ENCODE peak calls at places on chromosomes 1 and 21, in six cellular contexts. I is midbrain, H is iris pigment epithelial cell, N is heart left ventricle, P is kidney glomerular epithelial cell, L is NCI-H1092 treated with DMSO at 0.1 percent for 48 hours. F is an unnamed sample.
A peak's percentile ranks its signal among the peaks of the same experiment; 100 is the strongest.

GRCh38 chr1:145858238-145858936 is 494 bp downstream of the PIAS3 start:
- DNase-seq in P (peak; percentile 15), I (no peak), N (peak; percentile 59), H (peak; percentile 47), L (no peak), F (no peak)

GRCh38 chr1:77834771-77835334 is 53.6 kb upstream of the NEXN start:
- DNase-seq in P (peak; percentile 7), N (peak; percentile 41), L (peak; percentile 11), H (peak; percentile 75), I (no peak), F (no peak)

GRCh38 chr21:26965567-26966359 is 1.1 kb downstream of the ADAMTS5 start:
- DNase-seq in P (peak; percentile 74), I (peak; percentile 6), N (peak; percentile 66), H (no peak), L (no peak), F (no peak)

GRCh38 chr21:45078877-45079281 is 4.5 kb downstream of the ADARB1 start:
- DNase-seq in N (no peak), P (no peak), L (no peak), H (peak; percentile 96), I (no peak), F (no peak)

GRCh38 chr1:34367954-34368353 is 191.2 kb downstream of the C1orf94 start:
- DNase-seq in N (no peak), H (no peak), L (no peak), P (no peak), I (no peak), F (no peak)

GRCh38 chr1:231638647-231639046 is 12.1 kb downstream of the DISC1 start:
- DNase-seq in I (no peak), H (peak; percentile 11), N (no peak), P (no peak), L (no peak), F (no peak)

GRCh38 chr1:25031601-25031965 is 101.5 kb upstream of the RUNX3 start:
- DNase-seq in H (no peak), P (no peak), I (no peak), N (no peak), L (no peak), F (no peak)

GRCh38 chr21:15604424-15604823 is 125.4 kb upstream of the USP25 start:
- DNase-seq in I (no peak), N (no peak), P (peak; percentile 57), H (peak; percentile 85), L (no peak), F (no peak)

GRCh38 chr1:59244891-59245290 is 52.0 kb upstream of the FGGY start:
- DNase-seq in P (no peak), I (no peak), L (no peak), H (no peak), N (no peak), F (no peak)

GRCh38 chr1:118100686-118101300 is 84.2 kb downstream of the SPAG17 start:
- DNase-seq in P (peak; percentile 12), I (no peak), H (no peak), N (no peak), L (peak; percentile 86), F (no peak)

GRCh38 chr1:236051107-236051885 is 13.6 kb downstream of the NID1 start:
- DNase-seq in L (no peak), N (peak; percentile 47), I (peak; percentile 22), H (no peak), P (peak; percentile 18), F (no peak)

GRCh38 chr1:206766251-206766856 is 4.2 kb upstream of the IL19 start:
- DNase-seq in H (peak; percentile 94), P (peak; percentile 91), L (no peak), N (no peak), I (no peak), F (no peak)

GRCh38 chr1:211830055-211830329 is 571 bp downstream of the LPGAT1 start:
- DNase-seq in L (no peak), N (no peak), I (no peak), H (no peak), P (no peak), F (no peak)

GRCh38 chr1:51421961-51422360 is 91.6 kb upstream of the TTC39A start:
- DNase-seq in I (peak; percentile 62), N (no peak), H (peak; percentile 76), P (peak; percentile 36), L (peak; percentile 7), F (peak; percentile 4)

GRCh38 chr1:46285730-46286477 is 17.5 kb downstream of the LRRC41 start:
- DNase-seq in L (no peak), P (no peak), H (no peak), I (no peak), N (no peak), F (peak; percentile 95)

F was measured in NCI-H2107.